ENCODE peak calls at places on chromosomes 7 and 10, in eight cellular contexts. K is neuronal stem cell, T is MM.1S, Z is GM23248, L is endodermal cell, R is endothelial cell of umbilical vein, U is DND-41, J is cardiac muscle cell. G is an unnamed sample.

GRCh38 chr10:3708830-3709229 is 76.2 kb downstream of the KLF6 start:
- DNase-seq in K (no peak), T (no peak), Z (no peak), L (no peak), R (no peak), U (no peak), J (peak; percentile 37), G (no peak)

GRCh38 chr10:104276192-104276591 is 7.2 kb downstream of the GSTO2 start:
- DNase-seq in K (no peak), T (no peak), Z (no peak), L (no peak), R (no peak), U (no peak), J (no peak), G (no peak)

GRCh38 chr7:40572810-40573470 is 438.1 kb downstream of the SUGCT start:
- DNase-seq in K (no peak), T (no peak), Z (peak; percentile 50), L (no peak), R (no peak), U (no peak), J (peak; percentile 78), G (peak; percentile 65)

GRCh38 chr7:20201380-20201779 is 15.8 kb downstream of the MACC1 start:
- DNase-seq in K (no peak), T (no peak), Z (no peak), L (peak; percentile 69), R (no peak), U (no peak), J (no peak), G (no peak)

GRCh38 chr10:60304832-60305231 is 84.8 kb downstream of the ANK3 start:
- DNase-seq in K (no peak), T (no peak), Z (no peak), L (peak; percentile 60), R (no peak), U (no peak), J (no peak), G (no peak)

GRCh38 chr7:136030867-136031318 is 53.7 kb upstream of the MTPN start:
- DNase-seq in K (no peak), T (peak; percentile 83), Z (no peak), L (no peak), R (no peak), U (no peak), J (no peak), G (no peak)

GRCh38 chr7:138842111-138842510 is 44.1 kb upstream of the ATP6V0A4 start:
- DNase-seq in K (no peak), T (no peak), Z (no peak), L (peak; percentile 81), R (no peak), U (no peak), J (peak; percentile 52), G (peak; percentile 16)

GRCh38 chr10:48456361-48456804 is 148.5 kb downstream of the ARHGAP22 start:
- DNase-seq in K (no peak), T (no peak), Z (no peak), L (peak; percentile 50), R (peak; percentile 69), U (peak; percentile 1), J (peak; percentile 67), G (no peak)

GRCh38 chr10:87038286-87038717 is 18.2 kb downstream of the FAM25A start:
- DNase-seq in K (no peak), T (no peak), Z (peak; percentile 6), L (no peak), R (no peak), U (peak; percentile 31), J (peak; percentile 7), G (no peak)

GRCh38 chr7:143979999-143980398 is 20.1 kb upstream of the OR6B1 start:
- DNase-seq in K (no peak), T (no peak), Z (no peak), L (no peak), R (no peak), U (no peak), J (no peak), G (no peak)

GRCh38 chr10:112265745-112266144 is 17.5 kb upstream of the TECTB start:
- DNase-seq in K (no peak), T (no peak), Z (no peak), L (no peak), R (no peak), U (no peak), J (no peak), G (no peak)

GRCh38 chr7:101164071-101164840 is 1.1 kb downstream of the VGF start:
- DNase-seq in K (no peak), T (no peak), Z (peak; percentile 86), L (peak; percentile 93), R (peak; percentile 38), U (no peak), J (peak; percentile 72), G (no peak)

GRCh38 chr10:112732277-112732891 is 217.7 kb upstream of the TCF7L2 start:
- DNase-seq in K (peak; percentile 57), T (no peak), Z (peak; percentile 41), L (no peak), R (peak; percentile 7), U (no peak), J (peak; percentile 29), G (no peak)

GRCh38 chr7:98460902-98461301 is 60.0 kb upstream of the BAIAP2L1 start:
- DNase-seq in K (no peak), T (no peak), Z (no peak), L (no peak), R (no peak), U (no peak), J (no peak), G (no peak)

GRCh38 chr7:121505021-121505420 is 108.9 kb upstream of the FAM3C start:
- DNase-seq in K (no peak), T (no peak), Z (peak; percentile 49), L (no peak), R (no peak), U (no peak), J (peak; percentile 70), G (no peak)

GRCh38 chr10:93028881-93029280 is 31.7 kb upstream of the CYP26C1 start:
- DNase-seq in K (no peak), T (no peak), Z (peak; percentile 84), L (no peak), R (no peak), U (no peak), J (peak; percentile 41), G (no peak)

GRCh38 chr10:62092301-62092990 is 176.2 kb downstream of the RTKN2 start:
- DNase-seq in K (no peak), T (no peak), Z (no peak), L (no peak), R (no peak), U (no peak), J (no peak), G (no peak)

GRCh38 chr10:112775347-112775746 is 174.7 kb upstream of the TCF7L2 start:
- DNase-seq in K (no peak), T (no peak), Z (peak; percentile 31), L (no peak), R (no peak), U (no peak), J (peak; percentile 40), G (no peak)

GRCh38 chr7:140923358-140924006 is 1.2 kb downstream of the BRAF start:
- DNase-seq in K (peak; percentile 15), T (no peak), Z (peak; percentile 53), L (no peak), R (peak; percentile 45), U (no peak), J (peak; percentile 33), G (no peak)

GRCh38 chr7:127683776-127684681 is 32.0 kb downstream of the SND1 start:
- DNase-seq in K (no peak), T (no peak), Z (peak; percentile 57), L (no peak), R (peak; percentile 51), U (no peak), J (peak; percentile 28), G (no peak)

GRCh38 chr7:8627322-8627721 is 193.9 kb downstream of the NXPH1 start:
- DNase-seq in K (no peak), T (no peak), Z (no peak), L (no peak), R (no peak), U (no peak), J (no peak), G (no peak)

GRCh38 chr7:2953099-2953498 is 90.6 kb downstream of the CARD11 start:
- DNase-seq in K (no peak), T (no peak), Z (no peak), L (no peak), R (no peak), U (no peak), J (no peak), G (no peak)

GRCh38 chr10:32893431-32893830 is 64.6 kb downstream of the ITGB1 start:
- DNase-seq in K (no peak), T (no peak), Z (peak; percentile 45), L (peak; percentile 84), R (no peak), U (no peak), J (no peak), G (no peak)

GRCh38 chr7:112143567-112143966 is 62.6 kb downstream of the DOCK4 start:
- DNase-seq in K (no peak), T (no peak), Z (peak; percentile 91), L (no peak), R (peak; percentile 75), U (no peak), J (peak; percentile 86), G (peak; percentile 81)

GRCh38 chr7:102236592-102237287 is 49.9 kb upstream of the SH2B2 start:
- DNase-seq in K (peak; percentile 53), T (peak; percentile 46), Z (peak; percentile 80), L (peak; percentile 88), R (peak; percentile 57), U (peak; percentile 61), J (peak; percentile 77), G (peak; percentile 24)

GRCh38 chr10:95794195-95794594 is 38.2 kb downstream of the ENTPD1 start:
- DNase-seq in K (no peak), T (no peak), Z (no peak), L (no peak), R (no peak), U (no peak), J (no peak), G (no peak)
- H3K27ac ChIP-seq in K (no peak overlapping the region), T (no peak overlapping the region), Z (no peak overlapping the region), L (no peak overlapping the region), R (no peak overlapping the region), U (no peak overlapping the region), J (no peak overlapping the region), G (no peak overlapping the region)

GRCh38 chr7:134571101-134571500 is 22.2 kb downstream of the AKR1B15 start:
- DNase-seq in K (no peak), T (no peak), Z (no peak), L (no peak), R (no peak), U (no peak), J (no peak), G (no peak)
- H3K9me3 ChIP-seq in K (peaks cover 2% of the 10 kb centered on the region), T (no peaks in the 10 kb centered on the region), Z (no peaks in the 10 kb centered on the region), L (peaks cover 26% of the 10 kb centered on the region), R (no peaks in the 10 kb centered on the region), U (no peaks in the 10 kb centered on the region), J (no peaks in the 10 kb centered on the region), G (peaks cover 7% of the 10 kb centered on the region)

GRCh38 chr10:26478061-26478460 is 39.9 kb downstream of the APBB1IP start:
- DNase-seq in K (no peak), T (no peak), Z (no peak), L (no peak), R (no peak), U (peak; percentile 86), J (no peak), G (no peak)
- H3K27ac ChIP-seq in K (no peak overlapping the region), T (no peak overlapping the region), Z (no peak overlapping the region), L (no peak overlapping the region), R (no peak overlapping the region), U (peak overlapping the region; percentile 82), J (no peak overlapping the region), G (no peak overlapping the region)

DNA sequence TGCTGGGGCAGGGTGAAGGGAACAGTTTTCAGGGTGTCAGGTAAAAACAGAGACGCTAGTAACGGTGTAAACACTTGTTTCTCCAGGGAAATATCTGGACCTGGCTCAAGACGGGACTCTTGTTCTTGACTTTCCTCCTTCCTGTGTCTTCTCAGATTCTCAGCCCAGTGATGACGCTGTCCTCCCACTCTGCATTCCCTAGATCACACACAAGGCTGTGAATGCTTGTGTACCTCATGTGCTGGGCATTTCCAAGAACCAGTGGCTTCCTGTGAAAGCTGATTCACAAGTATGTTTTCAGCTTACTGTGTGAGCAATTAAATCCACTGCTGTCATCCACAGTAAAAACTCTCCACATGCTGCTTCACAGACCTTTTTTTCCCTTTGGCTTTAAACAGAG is 193.9 kb upstream of the DPP6 start:
- DNase-seq in K (no peak), T (no peak), Z (peak; percentile 0), L (no peak), R (no peak), U (no peak), J (no peak), G (no peak)
- H3K9me3 ChIP-seq in K (peaks cover 5% of the 10 kb centered on the region), T (no peaks in the 10 kb centered on the region), Z (no peaks in the 10 kb centered on the region), L (peaks cover 79% of the 10 kb centered on the region), R (peaks cover 2% of the 10 kb centered on the region), U (peaks cover 5% of the 10 kb centered on the region), J (no peaks in the 10 kb centered on the region), G (peaks cover 17% of the 10 kb centered on the region)

G was measured in AG04450.